ENCODE peak calls at places on chromosomes 11 and 22, in eight cellular contexts. N is GM23338, H is sigmoid colon, X is caudate nucleus, J is kidney, P is mesendoderm, C is IMR-90, A is small intestine. W is an unnamed sample.

GRCh38 chr22:45866398-45867117 is 110.4 kb downstream of the WNT7B start:
- DNase-seq in N (peak; percentile 53), H (no peak), X (no peak), J (peak; percentile 68), P (no peak), C (no peak), A (no peak), W (peak; percentile 60)

GRCh38 chr11:96397863-96398262 is 8.1 kb downstream of the JRKL start:
- DNase-seq in N (no peak), H (no peak), X (no peak), J (peak; percentile 9), P (no peak), C (no peak), A (no peak), W (no peak)

GRCh38 chr11:864118-864827 is 21.6 kb downstream of the TSPAN4 start:
- DNase-seq in N (no peak), H (no peak), X (no peak), J (no peak), P (no peak), C (no peak), A (no peak), W (no peak)

GRCh38 chr22:25148149-25148691 is 51.4 kb upstream of the CRYBB3 start:
- DNase-seq in N (peak; percentile 34), H (peak; percentile 80), X (no peak), J (no peak), P (peak; percentile 73), C (no peak), A (peak; percentile 88), W (no peak)

GRCh38 chr11:19453893-19454292 is 213.1 kb upstream of the E2F8 start:
- DNase-seq in N (no peak), H (no peak), X (no peak), J (no peak), P (no peak), C (peak; percentile 5), A (no peak), W (no peak)

GRCh38 chr11:47514825-47515647 is 37.9 kb downstream of the CELF1 start:
- DNase-seq in N (peak; percentile 51), H (no peak), X (peak; percentile 30), J (no peak), P (peak; percentile 71), C (peak; percentile 95), A (no peak), W (no peak)

GRCh38 chr11:71182791-71183556 is 69.4 kb downstream of the SHANK2 start:
- DNase-seq in N (no peak), H (peak; percentile 17), X (no peak), J (peak; percentile 30), P (no peak), C (no peak), A (no peak), W (no peak)

GRCh38 chr11:26914968-26915367 is 78.9 kb upstream of the FIBIN start:
- DNase-seq in N (peak; percentile 14), H (no peak), X (no peak), J (no peak), P (peak; percentile 14), C (no peak), A (no peak), W (no peak)

GRCh38 chr22:30267382-30268302 is 991 bp upstream of the OSM start:
- DNase-seq in N (no peak), H (no peak), X (no peak), J (peak; percentile 66), P (no peak), C (no peak), A (no peak), W (no peak)

GRCh38 chr22:29393019-29393608 is 4.7 kb upstream of the AP1B1 start:
- DNase-seq in N (no peak), H (no peak), X (peak; percentile 39), J (no peak), P (no peak), C (no peak), A (peak; percentile 66), W (no peak)

GRCh38 chr11:103947566-103947919 is 88.9 kb upstream of the DDI1 start:
- DNase-seq in N (no peak), H (no peak), X (no peak), J (no peak), P (no peak), C (peak; percentile 58), A (no peak), W (no peak)

GRCh38 chr11:88102595-88102929 is 72.7 kb downstream of the RAB38 start:
- DNase-seq in N (no peak), H (no peak), X (no peak), J (no peak), P (no peak), C (no peak), A (no peak), W (no peak)

GRCh38 chr22:25169278-25170031 is 30.2 kb upstream of the CRYBB3 start:
- DNase-seq in N (no peak), H (peak; percentile 40), X (no peak), J (no peak), P (no peak), C (no peak), A (peak; percentile 76), W (peak; percentile 73)

GRCh38 chr11:66892926-66893325 is 36.1 kb downstream of the LRFN4 start:
- DNase-seq in N (no peak), H (no peak), X (no peak), J (no peak), P (no peak), C (peak; percentile 58), A (no peak), W (no peak)

GRCh38 chr11:112526699-112527410 is 266.2 kb upstream of the PLET1 start:
- DNase-seq in N (no peak), H (no peak), X (no peak), J (no peak), P (peak; percentile 53), C (no peak), A (no peak), W (no peak)

GRCh38 chr11:131413217-131413616 is 42.8 kb downstream of the NTM start:
- DNase-seq in N (no peak), H (no peak), X (no peak), J (no peak), P (no peak), C (no peak), A (no peak), W (no peak)

GRCh38 chr11:131408011-131408640 is 37.7 kb downstream of the NTM start:
- DNase-seq in N (peak; percentile 71), H (no peak), X (no peak), J (no peak), P (peak; percentile 72), C (peak; percentile 28), A (peak; percentile 82), W (no peak)

GRCh38 chr11:131404010-131404409 is 33.6 kb downstream of the NTM start:
- DNase-seq in N (no peak), H (no peak), X (no peak), J (no peak), P (no peak), C (no peak), A (no peak), W (no peak)

GRCh38 chr11:131412061-131412460 is 41.6 kb downstream of the NTM start:
- DNase-seq in N (no peak), H (no peak), X (no peak), J (no peak), P (no peak), C (no peak), A (no peak), W (no peak)

DNA sequence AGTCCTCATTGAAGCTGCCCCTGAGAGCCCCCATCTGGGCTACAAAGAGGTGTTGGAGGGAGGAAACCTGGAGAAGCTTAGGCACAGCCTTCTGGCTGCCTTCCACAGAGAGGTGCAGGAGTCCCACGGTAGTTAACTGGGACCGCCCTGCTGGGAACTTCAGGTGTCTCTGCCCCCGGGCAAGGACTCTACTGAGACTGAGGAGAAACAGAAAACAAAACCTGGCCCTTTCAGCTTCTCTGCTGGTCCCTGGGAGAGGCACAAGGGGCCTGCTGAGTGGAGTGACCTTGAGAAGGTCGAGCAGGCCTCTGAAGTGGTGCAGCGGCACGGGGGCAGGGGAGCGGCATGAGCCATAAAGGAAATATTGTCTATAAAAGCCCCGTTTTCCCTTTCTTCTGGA is 38.9 kb downstream of the NTM start:
- DNase-seq in N (no peak), H (no peak), X (no peak), J (no peak), P (peak; percentile 21), C (no peak), A (peak; percentile 42), W (no peak)
- H3K27ac ChIP-seq in N (no peak overlapping the region), H (no peak overlapping the region), X (peak overlapping the region; percentile 14), J (no peak overlapping the region), P (no peak overlapping the region), C (no peak overlapping the region), A (no peak overlapping the region), W (no peak overlapping the region)

DNA sequence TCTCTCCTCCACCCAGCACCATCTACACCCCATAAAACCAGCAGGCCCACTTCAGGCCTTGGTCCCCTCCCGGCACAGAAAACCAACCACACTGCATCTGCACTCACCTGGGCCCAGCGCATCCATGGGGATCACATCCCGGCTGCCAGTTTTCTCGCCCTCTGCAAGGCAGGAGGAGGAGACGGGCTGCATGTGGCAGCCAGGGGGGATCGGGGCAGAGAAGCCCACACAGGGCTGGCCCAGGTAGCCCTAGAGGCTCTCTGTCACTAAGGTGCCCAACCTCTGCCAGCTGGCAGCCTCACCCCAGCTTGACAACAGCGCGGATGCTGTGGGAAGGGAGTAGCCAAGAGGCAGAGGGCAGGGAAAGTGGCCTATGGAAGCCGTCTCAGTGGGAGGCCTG is 30.6 kb upstream of the TXNRD2 start:
- DNase-seq in N (no peak), H (no peak), X (no peak), J (no peak), P (no peak), C (no peak), A (no peak), W (no peak)
- H3K27ac ChIP-seq in N (no peak overlapping the region), H (no peak overlapping the region), X (no peak overlapping the region), J (no peak overlapping the region), P (no peak overlapping the region), C (no peak overlapping the region), A (no peak overlapping the region), W (peak overlapping the region; percentile 36)

GRCh38 chr11:69079891-69080290 is 31.2 kb downstream of the TPCN2 start:
- DNase-seq in N (no peak), H (no peak), X (no peak), J (no peak), P (no peak), C (no peak), A (no peak), W (no peak)
- H3K27ac ChIP-seq in N (no peak overlapping the region), H (peak overlapping the region; percentile 59), X (no peak overlapping the region), J (no peak overlapping the region), P (no peak overlapping the region), C (no peak overlapping the region), A (no peak overlapping the region), W (no peak overlapping the region)

GRCh38 chr11:118618991-118619375 is 11.6 kb downstream of the PHLDB1 start:
- DNase-seq in N (no peak), H (peak; percentile 82), X (no peak), J (peak; percentile 63), P (no peak), C (peak; percentile 78), A (no peak), W (peak; percentile 49)

GRCh38 chr11:118615996-118616395 is 8.6 kb downstream of the PHLDB1 start:
- DNase-seq in N (peak; percentile 70), H (no peak), X (no peak), J (peak; percentile 59), P (peak; percentile 77), C (no peak), A (no peak), W (peak; percentile 40)

GRCh38 chr11:118619444-118620205 is 12.2 kb downstream of the PHLDB1 start:
- DNase-seq in N (no peak), H (peak; percentile 80), X (peak; percentile 28), J (peak; percentile 70), P (no peak), C (peak; percentile 98), A (no peak), W (peak; percentile 13)

GRCh38 chr11:118620529-118621070 is 13.2 kb downstream of the PHLDB1 start:
- DNase-seq in N (no peak), H (no peak), X (no peak), J (peak; percentile 68), P (no peak), C (no peak), A (no peak), W (peak; percentile 49)

GRCh38 chr11:118618115-118618990 is 10.9 kb downstream of the PHLDB1 start:
- DNase-seq in N (no peak), H (peak; percentile 90), X (peak; percentile 81), J (peak; percentile 87), P (no peak), C (peak; percentile 96), A (no peak), W (peak; percentile 69)
- H3K27ac ChIP-seq in N (no peak overlapping the region), H (peak overlapping the region; percentile 90), X (peak overlapping the region; percentile 90), J (peak overlapping the region; percentile 81), P (no peak overlapping the region), C (peak overlapping the region; percentile 95), A (peak overlapping the region; percentile 83), W (peak overlapping the region; percentile 67)